ENCODE peak calls at places on chromosomes 5 and 9, in six cellular contexts. S, X, A, M, Q and Y are unnamed samples.

GRCh38 chr5:65126192-65126591 is 355.5 kb downstream of the ADAMTS6 start:
- DNase-seq in M (peak; percentile 82), X (no peak), A (no peak), Q (no peak), S (no peak), Y (no peak)

GRCh38 chr9:113708821-113709713 is 167.0 kb upstream of the ZNF618 start:
- DNase-seq in M (no peak), S (no peak), Q (no peak), X (peak; percentile 38), A (no peak), Y (no peak)

GRCh38 chr9:136107155-136107952 is 11.3 kb downstream of the TMEM250 start:
- DNase-seq in X (peak; percentile 66), M (no peak), Q (no peak), A (no peak), S (no peak), Y (no peak)

GRCh38 chr5:58080573-58080972 is 379.3 kb downstream of the PLK2 start:
- DNase-seq in A (peak; percentile 65), Q (no peak), M (peak; percentile 69), X (no peak), S (no peak), Y (peak; percentile 71)

GRCh38 chr9:4970970-4971641 is 14.0 kb upstream of the JAK2 start:
- DNase-seq in S (no peak), Q (no peak), M (no peak), X (no peak), A (no peak), Y (no peak)

GRCh38 chr9:124261787-124262595 is 4.2 kb downstream of the NEK6 start:
- DNase-seq in Q (no peak), A (no peak), M (no peak), S (no peak), X (no peak), Y (peak; percentile 45)

GRCh38 chr9:123724211-123724831 is 205.6 kb downstream of the DENND1A start:
- DNase-seq in M (peak; percentile 57), A (no peak), S (no peak), Q (no peak), X (no peak), Y (peak; percentile 35)

GRCh38 chr9:4464911-4465513 is 25.3 kb upstream of the SLC1A1 start:
- DNase-seq in M (no peak), Q (no peak), X (no peak), A (no peak), S (no peak), Y (peak; percentile 27)

GRCh38 chr9:112443200-112443599 is 43.4 kb upstream of the KIAA1958 start:
- DNase-seq in A (peak; percentile 3), Q (no peak), M (peak; percentile 15), X (no peak), S (no peak), Y (peak; percentile 28)

GRCh38 chr5:81242906-81243436 is 9.8 kb downstream of the CKMT2 start:
- DNase-seq in A (no peak), Q (no peak), M (no peak), X (no peak), S (no peak), Y (no peak)

GRCh38 chr9:127707766-127708165 is 978 bp downstream of the CFAP157 start:
- DNase-seq in M (no peak), A (no peak), X (no peak), S (no peak), Q (no peak), Y (no peak)

GRCh38 chr5:125034331-125034730 is 287.9 kb upstream of the ZNF608 start:
- DNase-seq in A (no peak), Q (no peak), M (no peak), S (no peak), X (no peak), Y (no peak)

GRCh38 chr9:79645110-79645509 is 73.3 kb downstream of the TLE4 start:
- DNase-seq in M (no peak), A (no peak), S (no peak), X (no peak), Q (no peak), Y (no peak)

GRCh38 chr5:78659114-78659513 is 10.5 kb upstream of the LHFPL2 start:
- DNase-seq in Q (no peak), A (no peak), S (no peak), X (no peak), M (no peak), Y (no peak)

GRCh38 chr9:114314256-114314867 is 8.5 kb upstream of the ORM1 start:
- DNase-seq in X (no peak), M (no peak), S (no peak), Q (no peak), A (no peak), Y (no peak)

GRCh38 chr5:158770506-158770905 is 329.2 kb downstream of the EBF1 start:
- DNase-seq in A (no peak), Q (peak; percentile 7), X (peak; percentile 57), M (no peak), S (no peak), Y (no peak)

GRCh38 chr9:86946712-86947145 is 577 bp downstream of the GAS1 start:
- DNase-seq in X (peak; percentile 48), A (no peak), S (no peak), Q (no peak), M (no peak), Y (peak; percentile 66)

GRCh38 chr5:102807878-102808502 is 52.9 kb downstream of the PAM start:
- DNase-seq in M (peak; percentile 79), S (peak; percentile 15), X (peak; percentile 45), A (no peak), Q (no peak), Y (peak; percentile 91)

GRCh38 chr9:1881708-1882351 is 133.3 kb upstream of the SMARCA2 start:
- DNase-seq in X (no peak), Q (no peak), S (no peak), M (no peak), A (peak; percentile 60), Y (no peak)

GRCh38 chr9:91810286-91810905 is 139.6 kb downstream of the ROR2 start:
- DNase-seq in A (no peak), S (no peak), M (no peak), Q (no peak), X (no peak), Y (no peak)

GRCh38 chr5:122870219-122870856 is 24.9 kb downstream of the SNX24 start:
- DNase-seq in X (no peak), M (peak; percentile 56), S (no peak), Q (no peak), A (peak; percentile 16), Y (peak; percentile 48)

GRCh38 chr5:53913941-53914340 is 353.5 kb downstream of the NDUFS4 start:
- DNase-seq in S (no peak), Q (no peak), M (no peak), X (no peak), A (no peak), Y (no peak)

GRCh38 chr9:81874926-81875325 is 53.3 kb upstream of the SPATA31D4 start:
- DNase-seq in X (no peak), A (no peak), S (no peak), M (peak; percentile 94), Q (no peak), Y (peak; percentile 89)

GRCh38 chr9:132943677-132944293 is 631 bp downstream of the TSC1 start:
- DNase-seq in X (no peak), S (no peak), A (no peak), Q (no peak), M (no peak), Y (peak; percentile 18)

GRCh38 chr5:5377780-5378179 is 44.7 kb upstream of the ICE1 start:
- DNase-seq in M (no peak), Q (no peak), X (no peak), S (no peak), A (no peak), Y (no peak)

GRCh38 chr9:90641868-90642558 is 611 bp downstream of the DIRAS2 start:
- DNase-seq in S (peak; percentile 27), A (peak; percentile 35), X (no peak), M (no peak), Q (no peak), Y (peak; percentile 4)

GRCh38 chr9:72858089-72858912 is 94.6 kb downstream of the ALDH1A1 start:
- DNase-seq in Q (no peak), S (no peak), A (no peak), X (no peak), M (no peak), Y (peak; percentile 53)

GRCh38 chr5:82719368-82719767 is 357.8 kb downstream of the TMEM167A start:
- DNase-seq in A (no peak), Q (no peak), M (peak; percentile 2), S (no peak), X (no peak), Y (peak; percentile 13)

GRCh38 chr5:40781843-40782409 is 16.2 kb downstream of the PRKAA1 start:
- DNase-seq in A (no peak), S (no peak), Q (no peak), M (peak; percentile 77), X (no peak), Y (peak; percentile 48)

DNA sequence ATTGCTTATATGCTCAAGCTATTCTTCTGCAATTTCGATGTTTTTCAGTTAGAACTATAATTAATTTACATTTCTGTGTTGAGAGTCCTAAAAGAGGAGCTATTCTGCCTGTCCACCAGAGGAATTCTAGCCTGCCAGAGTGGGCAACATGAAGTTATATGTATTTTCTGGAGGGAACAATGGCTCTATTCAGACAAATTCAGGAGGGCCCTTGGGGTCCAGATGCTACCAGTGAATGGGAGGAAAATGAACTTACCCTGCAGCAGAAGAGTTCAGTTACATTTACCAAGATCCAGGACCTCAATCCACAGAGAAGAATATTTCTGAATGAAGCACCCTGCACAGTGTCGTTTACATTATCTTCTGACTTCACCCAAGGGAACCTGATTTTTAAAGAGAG is 80.7 kb downstream of the ITGA1 start:
- DNase-seq in S (no peak), M (no peak), Q (no peak), X (no peak), A (no peak), Y (no peak)
- H4K91ac ChIP-seq in S (no peak overlapping the region), M (peak overlapping the region; percentile 71), Q (no peak overlapping the region), X (no peak overlapping the region), A (no peak overlapping the region), Y (no peak overlapping the region)

GRCh38 chr5:157743163-157744054 is at the start of gene LSM11:
- DNase-seq in A (peak; percentile 85), X (peak; percentile 93), S (peak; percentile 89), M (peak; percentile 72), Q (peak; percentile 69), Y (peak; percentile 82)
- H3K23ac ChIP-seq in A (peak within 1 kb of the TSS; percentile 18), X (no peak within 1 kb of the TSS), S (peak within 1 kb of the TSS; percentile 36), M (peak within 1 kb of the TSS; percentile 84), Q (no peak within 1 kb of the TSS), Y (peak within 1 kb of the TSS; percentile 79)

GRCh38 chr5:85515588-85515987 is 1102.2 kb upstream of the COX7C start:
- DNase-seq in X (no peak), S (no peak), Q (no peak), M (no peak), A (no peak), Y (no peak)
- H4K91ac ChIP-seq in X (no peak overlapping the region), S (no peak overlapping the region), Q (no peak overlapping the region), M (no peak overlapping the region), A (no peak overlapping the region), Y (no peak overlapping the region)

GRCh38 chr5:115168829-115169391 is 798 bp downstream of the TRIM36 start:
- DNase-seq in X (peak; percentile 37), A (no peak), M (no peak), Q (no peak), S (peak; percentile 44), Y (no peak)

GRCh38 chr5:115166744-115167393 is 2.8 kb downstream of the TRIM36 start:
- DNase-seq in A (no peak), Q (no peak), X (no peak), S (no peak), M (no peak), Y (no peak)

GRCh38 chr5:115170128-115170923 is 618 bp upstream of the TRIM36 start:
- DNase-seq in S (no peak), Q (no peak), M (peak; percentile 1), X (no peak), A (peak; percentile 44), Y (peak; percentile 38)

GRCh38 chr5:115170924-115171510 is 1.3 kb upstream of the TRIM36 start:
- DNase-seq in A (no peak), Q (no peak), S (no peak), M (no peak), X (no peak), Y (peak; percentile 9)

GRCh38 chr5:115169392-115170127 is at the start of gene TRIM36:
- DNase-seq in S (peak; percentile 93), A (peak; percentile 93), X (peak; percentile 97), Q (peak; percentile 88), M (peak; percentile 79), Y (peak; percentile 88)
- H3K23ac ChIP-seq in S (peak within 1 kb of the TSS; percentile 95), A (no peak within 1 kb of the TSS), X (no peak within 1 kb of the TSS), Q (no peak within 1 kb of the TSS), M (no peak within 1 kb of the TSS), Y (peak within 1 kb of the TSS; percentile 94)